ENCODE peak calls at places on chromosomes 5 and 9, in seven cellular contexts. J is breast epithelium, F is left cardiac atrium, G is left ventricle myocardium superior, K is A673, C is posterior cingulate gyrus, I is NCI-H748 treated with DMSO at 0.1 percent for 48 hours. R is an unnamed sample.
A peak's percentile ranks its signal among the peaks of the same experiment; 100 is the strongest.

GRCh38 chr5:122152266-122152900 is 23.0 kb downstream of the ZNF474 start:
- DNase-seq in J (no peak), F (no peak), G (no peak), K (no peak), C (no peak), I (no peak), R (no peak)

GRCh38 chr9:69385474-69386091 is 60.6 kb downstream of the ENTREP1 start:
- DNase-seq in J (no peak), F (no peak), G (no peak), K (no peak), C (no peak), I (no peak), R (no peak)

GRCh38 chr9:108207611-108208051 is 648.2 kb downstream of the ACTL7B start:
- DNase-seq in J (no peak), F (no peak), G (no peak), K (no peak), C (no peak), I (no peak), R (no peak)

GRCh38 chr5:167790462-167791260 is 500.8 kb upstream of the WWC1 start:
- DNase-seq in J (no peak), F (no peak), G (no peak), K (no peak), C (no peak), I (no peak), R (no peak)

GRCh38 chr5:3103241-3103855 is 351.9 kb upstream of the IRX2 start:
- DNase-seq in J (no peak), F (no peak), G (no peak), K (no peak), C (no peak), I (peak; percentile 81), R (no peak)

GRCh38 chr9:127572961-127573727 is 38.9 kb upstream of the STXBP1 start:
- DNase-seq in J (no peak), F (peak; percentile 31), G (no peak), K (no peak), C (peak; percentile 48), I (peak; percentile 18), R (no peak)

GRCh38 chr5:163569284-163569683 is 63.9 kb downstream of the MAT2B start:
- DNase-seq in J (no peak), F (no peak), G (no peak), K (peak; percentile 62), C (no peak), I (peak; percentile 33), R (no peak)

GRCh38 chr5:176192094-176192721 is 46.0 kb upstream of the SIMC1 start:
- DNase-seq in J (no peak), F (no peak), G (no peak), K (no peak), C (no peak), I (no peak), R (no peak)

GRCh38 chr9:93297659-93298497 is 113.9 kb downstream of the WNK2 start:
- DNase-seq in J (no peak), F (no peak), G (no peak), K (no peak), C (no peak), I (no peak), R (no peak)

GRCh38 chr9:83199240-83199639 is 136.3 kb upstream of the RASEF start:
- DNase-seq in J (peak; percentile 66), F (peak; percentile 55), G (no peak), K (peak; percentile 34), C (peak; percentile 79), I (peak; percentile 34), R (peak; percentile 39)

GRCh38 chr5:65907138-65907537 is 19.2 kb upstream of the ERBIN start:
- DNase-seq in J (no peak), F (no peak), G (no peak), K (peak; percentile 43), C (no peak), I (no peak), R (no peak)

GRCh38 chr5:546376-546908 is 22.2 kb upstream of the SLC9A3 start:
- DNase-seq in J (no peak), F (no peak), G (peak; percentile 11), K (no peak), C (peak; percentile 28), I (no peak), R (no peak)

GRCh38 chr5:56640763-56641406 is 174.5 kb upstream of the MAP3K1 start:
- DNase-seq in J (no peak), F (no peak), G (peak; percentile 63), K (no peak), C (no peak), I (no peak), R (peak; percentile 39)

GRCh38 chr9:136886610-136887597 is 588 bp downstream of the TRAF2 start:
- DNase-seq in J (no peak), F (peak; percentile 39), G (peak; percentile 55), K (peak; percentile 29), C (no peak), I (no peak), R (no peak)

GRCh38 chr5:172505840-172506638 is 51.7 kb upstream of the SH3PXD2B start:
- DNase-seq in J (no peak), F (no peak), G (no peak), K (no peak), C (no peak), I (no peak), R (no peak)

GRCh38 chr9:129776938-129777768 is 24.3 kb upstream of the PTGES start:
- DNase-seq in J (peak; percentile 97), F (peak; percentile 96), G (peak; percentile 95), K (peak; percentile 42), C (peak; percentile 83), I (no peak), R (peak; percentile 80)

GRCh38 chr9:99824378-99825157 is 2.9 kb downstream of the NR4A3 start:
- DNase-seq in J (no peak), F (peak; percentile 45), G (peak; percentile 41), K (peak; percentile 81), C (peak; percentile 76), I (peak; percentile 14), R (no peak)

GRCh38 chr5:32908646-32909045 is 197.5 kb downstream of the NPR3 start:
- DNase-seq in J (no peak), F (no peak), G (no peak), K (no peak), C (no peak), I (no peak), R (no peak)

GRCh38 chr9:22237497-22238363 is 208.9 kb upstream of the DMRTA1 start:
- DNase-seq in J (no peak), F (no peak), G (no peak), K (no peak), C (no peak), I (no peak), R (no peak)

R was measured in epithelial cell of prostate.